ENCODE peak calls at places on chromosomes 6 and 20, in five cellular contexts. A is HL-60, H is mesothelial cell of epicardium, I is endothelial cell, L is lower leg skin. M is an unnamed sample.

GRCh38 chr20:20369353-20370086 is 1.6 kb downstream of the INSM1 start:
- DNase-seq in L (no peak), H (no peak), I (peak), A (no peak), M (no peak)

GRCh38 chr6:168828800-168829199 is 387.8 kb downstream of the SMOC2 start:
- DNase-seq in L (no peak), I (no peak), A (no peak), H (no peak), M (no peak)

GRCh38 chr6:18045507-18045906 is 58.1 kb upstream of the KIF13A start:
- DNase-seq in H (no peak), A (no peak), I (no peak), L (no peak), M (no peak)

GRCh38 chr6:12233693-12234551 is 56.2 kb upstream of the EDN1 start:
- DNase-seq in A (peak), H (no peak), I (peak), L (no peak), M (no peak)

GRCh38 chr6:43444036-43444435 is 11.3 kb downstream of the DLK2 start:
- DNase-seq in H (no peak), A (no peak), I (no peak), L (no peak), M (no peak)

GRCh38 chr6:17714879-17715860 is 8.4 kb upstream of the NUP153 start:
- DNase-seq in A (no peak), I (no peak), L (no peak), H (no peak), M (no peak)

GRCh38 chr6:617485-618100 is 39.3 kb downstream of the HUS1B start:
- DNase-seq in I (no peak), H (no peak), A (no peak), L (no peak), M (no peak)

GRCh38 chr6:149043476-149044130 is 273.9 kb upstream of the TAB2 start:
- DNase-seq in A (peak), L (no peak), H (no peak), I (peak), M (no peak)

GRCh38 chr6:16511723-16512584 is 249.3 kb downstream of the ATXN1 start:
- DNase-seq in A (no peak), H (no peak), L (no peak), I (no peak), M (no peak)

GRCh38 chr6:128515550-128516513 is 4.6 kb downstream of the PTPRK start:
- DNase-seq in L (no peak), H (no peak), A (no peak), I (no peak), M (no peak)

GRCh38 chr20:52279667-52280180 is 88.1 kb upstream of the ZFP64 start:
- DNase-seq in H (no peak), I (no peak), L (no peak), A (no peak), M (no peak)

GRCh38 chr20:15297059-15297875 is 959.9 kb upstream of the FLRT3 start:
- DNase-seq in A (no peak), I (no peak), L (no peak), H (no peak), M (no peak)

GRCh38 chr6:130282234-130282995 is 59.7 kb upstream of the SAMD3 start:
- DNase-seq in H (no peak), I (no peak), L (no peak), A (no peak), M (no peak)

GRCh38 chr6:138493413-138493812 is 5.9 kb downstream of the NHSL1 start:
- DNase-seq in I (no peak), L (no peak), A (no peak), H (no peak), M (no peak)

GRCh38 chr20:57033994-57034393 is 232.4 kb downstream of the BMP7 start:
- DNase-seq in I (no peak), A (no peak), L (no peak), H (no peak), M (no peak)

GRCh38 chr6:130525378-130525777 is 159.6 kb downstream of the TMEM200A start:
- DNase-seq in I (no peak), A (no peak), H (no peak), L (no peak), M (no peak)

GRCh38 chr6:15911753-15912504 is 217.0 kb upstream of the MYLIP start:
- DNase-seq in A (no peak), I (no peak), L (no peak), H (no peak), M (no peak)

GRCh38 chr20:12056836-12057235 is 139.1 kb downstream of the BTBD3 start:
- DNase-seq in I (no peak), L (no peak), A (no peak), H (no peak), M (no peak)

GRCh38 chr20:36402708-36403107 is 96.6 kb downstream of the DLGAP4 start:
- DNase-seq in L (no peak), I (no peak), A (no peak), H (no peak), M (no peak)

GRCh38 chr20:973785-974194 is 28.3 kb downstream of the RSPO4 start:
- DNase-seq in L (no peak), A (peak), H (no peak), I (peak), M (no peak)

GRCh38 chr20:56558968-56559367 is 25.9 kb downstream of the FAM209B start:
- DNase-seq in A (no peak), I (no peak), H (no peak), L (no peak), M (no peak)

GRCh38 chr6:71367763-71368162 is 79.2 kb downstream of the OGFRL1 start:
- DNase-seq in H (no peak), I (no peak), L (peak), A (no peak), M (no peak)

GRCh38 chr6:165984743-165985142 is 182.9 kb downstream of the TBXT start:
- DNase-seq in A (no peak), L (no peak), I (no peak), H (no peak), M (no peak)

GRCh38 chr6:103783344-103783743 is 1076.4 kb downstream of the HACE1 start:
- DNase-seq in H (peak), I (no peak), A (no peak), L (no peak), M (no peak)

DNA sequence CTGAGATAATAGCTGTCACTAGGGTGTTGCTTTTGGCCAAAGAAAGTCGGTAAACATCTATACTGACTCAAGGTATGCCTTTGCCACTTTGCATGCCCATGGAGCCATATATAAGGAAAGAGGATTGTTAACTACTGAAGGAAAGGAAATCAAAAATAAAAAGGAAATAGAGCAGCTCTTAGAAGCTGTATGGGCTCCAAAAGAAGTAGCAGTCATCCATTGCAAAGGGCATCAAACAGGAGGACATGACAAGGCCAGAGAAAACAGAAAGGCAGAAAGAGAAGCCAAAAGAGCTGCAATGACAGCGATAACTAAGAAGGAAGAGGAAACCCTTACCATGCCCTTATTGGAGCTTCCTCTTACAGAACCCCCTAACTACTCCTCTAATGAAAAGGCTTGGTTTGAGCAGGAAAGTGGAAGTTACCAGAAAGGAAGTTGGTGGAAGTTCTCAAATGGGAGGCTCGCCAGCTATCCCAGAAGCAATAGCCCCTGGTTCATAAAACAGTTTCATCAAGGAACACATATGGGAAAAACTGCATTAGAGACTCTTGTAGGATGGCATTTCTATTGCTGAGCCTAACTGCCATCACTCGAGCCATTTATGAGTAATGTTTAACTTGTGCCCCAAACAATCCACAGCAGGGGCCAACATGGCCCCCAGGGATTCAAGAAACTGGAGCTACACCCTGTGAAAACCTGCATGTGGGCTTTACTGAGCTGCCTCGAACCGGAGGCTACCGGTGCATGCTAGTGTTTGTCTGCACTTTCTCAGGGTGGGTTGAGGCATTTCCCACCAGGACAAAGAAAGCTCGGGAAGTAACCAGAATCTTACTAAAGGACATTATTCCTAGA is 7.0 kb downstream of the IL22RA2 start:
- DNase-seq in L (no peak), I (no peak), A (no peak), H (no peak), M (no peak)
- TF ChIP-seq CTCF in L (no peak), I (no peak), A (no peak), H (no peak), M (no peak)

GRCh38 chr20:48797275-48797825 is 30.4 kb downstream of the PREX1 start:
- DNase-seq in I (no peak), A (peak), H (no peak), L (no peak), M (no peak)
- TF ChIP-seq CTCF in I (no peak), A (no peak), H (no peak), L (no peak), M (no peak)

GRCh38 chr20:64035066-64035932 is 683 bp upstream of the C20orf204 start:
- DNase-seq in H (no peak), A (no peak), I (no peak), L (no peak), M (no peak)
- TF ChIP-seq CTCF in H (no peak), A (no peak), I (no peak), L (no peak), M (no peak)

DNA sequence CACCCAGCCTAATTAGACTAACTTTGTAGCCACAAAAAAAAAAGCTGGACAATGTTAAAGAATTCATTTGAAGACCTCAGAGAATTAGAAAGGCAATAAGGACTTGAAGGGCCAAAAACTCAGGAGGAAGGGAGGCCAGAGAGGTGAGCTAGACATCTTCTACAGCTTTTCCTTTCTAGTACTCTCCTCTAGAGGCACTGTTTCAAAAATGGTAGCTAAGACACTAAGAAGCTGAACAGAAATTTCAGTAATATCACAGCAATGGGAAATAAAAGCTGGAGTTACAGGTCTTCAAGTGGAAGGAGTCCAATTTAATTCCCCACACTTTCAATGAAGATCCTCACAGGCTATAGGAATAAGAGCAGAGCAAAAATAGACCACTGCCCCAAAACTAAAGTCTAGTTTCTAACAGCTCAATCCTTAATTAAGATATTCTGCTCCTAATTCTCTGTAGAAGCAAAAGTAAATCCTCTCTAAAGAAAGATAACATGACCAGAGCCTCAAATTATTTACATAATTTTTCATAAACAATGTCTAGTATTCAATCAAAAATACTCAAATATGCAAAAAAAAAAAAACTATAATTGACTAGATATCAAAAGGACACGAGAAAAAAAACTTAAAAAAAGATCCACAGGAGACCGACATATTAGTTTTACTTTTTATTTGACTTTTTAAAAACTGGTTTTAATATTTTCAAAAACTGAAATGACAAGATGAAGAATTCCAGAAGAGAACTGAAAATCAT is 63.7 kb downstream of the RNGTT start:
- DNase-seq in H (no peak), I (no peak), A (no peak), L (no peak), M (no peak)
- TF ChIP-seq CTCF in H (no peak), I (peak), A (no peak), L (no peak), M (peak)

DNA sequence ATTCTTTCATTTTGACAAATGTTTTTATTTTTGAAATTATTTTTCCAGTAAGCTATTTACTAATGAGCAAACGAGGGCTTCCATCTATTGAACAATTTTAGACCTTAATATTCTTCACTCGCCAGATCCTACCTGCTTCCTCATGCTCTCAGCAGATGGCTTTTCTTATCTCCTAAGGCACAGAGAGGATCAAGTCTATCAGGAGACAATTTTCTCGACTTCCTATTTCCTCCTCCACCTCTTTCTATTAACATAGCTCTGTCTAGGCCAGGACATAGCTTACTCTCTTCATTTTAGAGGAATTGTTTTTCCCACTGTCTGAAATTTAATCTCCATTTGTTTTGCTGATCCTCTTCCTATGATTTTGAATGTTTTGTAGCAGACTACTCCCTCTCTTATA is 87.0 kb upstream of the MAN1A1 start:
- DNase-seq in L (no peak), H (no peak), A (no peak), I (no peak), M (no peak)
- TF ChIP-seq CTCF in L (no peak), H (no peak), A (no peak), I (no peak), M (no peak)

GRCh38 chr20:10625641-10626040 is 48.2 kb downstream of the JAG1 start:
- DNase-seq in A (no peak), H (no peak), L (no peak), I (no peak), M (no peak)
- TF ChIP-seq CTCF in A (no peak), H (no peak), L (no peak), I (no peak), M (no peak)

DNA sequence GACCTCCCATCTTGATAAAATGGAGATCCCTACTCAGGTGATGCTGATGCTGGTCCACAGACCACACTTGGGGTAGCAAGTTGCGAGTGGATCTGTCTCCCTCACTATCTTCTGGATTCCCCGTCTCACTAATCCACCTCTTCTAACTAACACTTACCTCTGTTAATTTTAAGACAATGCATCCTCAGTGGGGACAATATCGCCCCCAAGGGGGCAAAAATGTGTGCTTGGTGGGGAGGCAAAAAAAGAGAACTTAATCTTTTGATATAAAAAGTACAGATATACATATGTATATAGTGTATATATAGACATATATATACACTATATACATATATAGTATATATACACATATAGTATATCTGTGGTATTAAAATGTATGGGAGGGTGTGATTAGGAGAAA is 4.3 kb downstream of the LRFN2 start:
- DNase-seq in A (no peak), I (no peak), L (no peak), H (no peak), M (no peak)
- TF ChIP-seq CTCF in A (no peak), I (peak), L (no peak), H (no peak), M (no peak)

DNA sequence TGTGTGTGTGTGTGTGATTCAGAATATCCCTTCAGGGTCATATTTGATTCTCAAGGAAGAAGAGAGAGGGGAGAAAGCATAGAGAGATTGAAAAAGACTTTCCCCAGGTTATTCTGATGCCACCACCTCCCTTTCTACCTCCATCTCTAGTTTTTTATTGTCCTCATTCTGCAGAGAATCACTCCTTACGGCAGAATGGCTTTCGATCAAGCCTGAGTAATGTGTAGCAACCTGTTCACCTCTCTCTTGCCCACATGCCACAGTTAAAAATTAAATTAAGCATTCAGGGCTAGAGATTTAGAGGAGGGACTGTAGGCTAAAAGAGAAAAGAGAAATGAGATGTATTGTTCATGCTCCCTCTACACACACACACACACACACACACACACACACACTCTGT is 18.1 kb downstream of the KLHL32 start:
- DNase-seq in A (no peak), I (no peak), H (no peak), L (no peak), M (no peak)
- TF ChIP-seq CTCF in A (no peak), I (no peak), H (no peak), L (no peak), M (no peak)

GRCh38 chr6:69771158-69771906 is 25.5 kb downstream of the LMBRD1 start:
- DNase-seq in I (no peak), H (no peak), L (no peak), A (no peak), M (no peak)

GRCh38 chr6:69763763-69764162 is 33.0 kb downstream of the LMBRD1 start:
- DNase-seq in H (no peak), L (no peak), I (no peak), A (no peak), M (no peak)

GRCh38 chr6:69768664-69769063 is 28.1 kb downstream of the LMBRD1 start:
- DNase-seq in A (no peak), L (no peak), I (no peak), H (no peak), M (no peak)
- TF ChIP-seq CTCF in A (no peak), L (no peak), I (peak), H (peak), M (peak)

M was measured in osteocyte.